ENCODE peak calls at places on chromosomes 5 and 9, in five cellular contexts. P is A549, X is GM12878, Z is tibial nerve, M is H1. O is an unnamed sample.

GRCh38 chr5:31987985-31988710 is 186.0 kb downstream of the GOLPH3 start:
- DNase-seq in Z (no peak), M (no peak), X (no peak), P (peak), O (no peak)

GRCh38 chr9:97703437-97704326 is 6.5 kb upstream of the XPA start:
- DNase-seq in X (peak), P (peak), Z (no peak), M (no peak), O (no peak)

GRCh38 chr5:124612023-124612422 is 134.4 kb downstream of the ZNF608 start:
- DNase-seq in X (no peak), M (no peak), P (no peak), Z (no peak), O (no peak)

GRCh38 chr9:107707915-107708441 is 218.4 kb upstream of the KLF4 start:
- DNase-seq in M (no peak), X (no peak), Z (no peak), P (peak), O (no peak)

GRCh38 chr5:131959906-131960305 is 14.4 kb upstream of the MEIKIN start:
- DNase-seq in X (no peak), M (no peak), P (no peak), Z (no peak), O (no peak)

GRCh38 chr9:101220341-101220740 is 164.5 kb downstream of the BAAT start:
- DNase-seq in M (no peak), P (no peak), Z (no peak), X (no peak), O (no peak)

GRCh38 chr5:157924931-157925729 is 66.2 kb upstream of the CLINT1 start:
- DNase-seq in P (peak), X (no peak), M (no peak), Z (no peak), O (peak)

GRCh38 chr9:121349009-121349408 is 21.0 kb downstream of the STOM start:
- DNase-seq in P (no peak), M (no peak), Z (no peak), X (no peak), O (no peak)

GRCh38 chr9:37309136-37309535 is 113.4 kb upstream of the GRHPR start:
- DNase-seq in Z (no peak), M (no peak), P (peak), X (no peak), O (peak)

GRCh38 chr9:98502311-98502975 is 206.3 kb downstream of the GABBR2 start:
- DNase-seq in M (peak), P (no peak), Z (no peak), X (no peak), O (no peak)

GRCh38 chr5:180173875-180174586 is 35.0 kb downstream of the RASGEF1C start:
- DNase-seq in P (peak), X (no peak), M (no peak), Z (no peak), O (no peak)

GRCh38 chr9:125579030-125579932 is 127.7 kb downstream of the MAPKAP1 start:
- DNase-seq in P (no peak), M (no peak), X (no peak), Z (no peak), O (no peak)
- TF ChIP-seq CTCF in P (no peak), M (no peak), X (no peak), Z (no peak), O (no peak)

GRCh38 chr9:35499701-35500030 is 9.8 kb downstream of the RUSC2 start:
- DNase-seq in X (no peak), M (no peak), P (no peak), Z (no peak), O (no peak)

GRCh38 chr9:35501941-35502340 is 12.0 kb downstream of the RUSC2 start:
- DNase-seq in Z (no peak), X (no peak), P (no peak), M (no peak), O (no peak)

GRCh38 chr9:35495984-35496383 is 6.1 kb downstream of the RUSC2 start:
- DNase-seq in X (no peak), Z (no peak), P (no peak), M (no peak), O (no peak)

GRCh38 chr9:35500130-35500748 is 10.3 kb downstream of the RUSC2 start:
- DNase-seq in X (no peak), P (peak), M (no peak), Z (no peak), O (no peak)

GRCh38 chr9:35499029-35499700 is 9.3 kb downstream of the RUSC2 start:
- DNase-seq in M (no peak), X (no peak), P (no peak), Z (no peak), O (no peak)
- H3K27ac ChIP-seq in M (no peak), X (no peak), P (no peak), Z (peak), O (peak)

GRCh38 chr9:20698799-20699198 is 14.7 kb downstream of the FOCAD start:
- DNase-seq in M (no peak), X (no peak), P (no peak), Z (no peak), O (no peak)

GRCh38 chr9:20697021-20697719 is 13.1 kb downstream of the FOCAD start:
- DNase-seq in M (no peak), P (no peak), Z (no peak), X (no peak), O (no peak)

GRCh38 chr9:20702565-20702964 is 18.5 kb downstream of the FOCAD start:
- DNase-seq in P (no peak), M (no peak), Z (no peak), X (no peak), O (no peak)

GRCh38 chr9:20703146-20703545 is 19.1 kb downstream of the FOCAD start:
- DNase-seq in P (no peak), X (no peak), M (no peak), Z (no peak), O (no peak)

DNA sequence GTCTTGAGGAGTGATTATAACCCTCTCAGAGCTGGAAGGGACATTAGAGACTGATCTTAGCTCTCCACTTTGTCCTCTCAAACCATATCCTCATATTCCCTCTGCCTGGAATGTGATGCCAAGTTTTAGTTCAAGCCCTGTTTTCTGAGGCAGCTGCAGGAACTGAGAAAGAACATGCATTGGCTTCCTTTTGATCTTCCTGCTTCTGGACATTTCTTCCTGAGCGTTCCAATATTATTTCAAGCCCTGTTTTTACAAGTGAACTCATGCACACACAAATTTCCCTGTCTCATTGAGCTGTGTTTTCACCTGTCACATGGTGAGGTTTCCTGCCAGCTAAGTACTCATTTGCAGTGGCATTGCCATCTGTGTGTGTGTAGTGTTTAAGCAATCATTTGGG is 17.0 kb downstream of the FOCAD start:
- DNase-seq in X (no peak), P (no peak), Z (no peak), M (no peak), O (no peak)
- TF ChIP-seq EP300 in X (no peak), P (no peak), Z (no peak), M (no peak), O (no peak)

DNA sequence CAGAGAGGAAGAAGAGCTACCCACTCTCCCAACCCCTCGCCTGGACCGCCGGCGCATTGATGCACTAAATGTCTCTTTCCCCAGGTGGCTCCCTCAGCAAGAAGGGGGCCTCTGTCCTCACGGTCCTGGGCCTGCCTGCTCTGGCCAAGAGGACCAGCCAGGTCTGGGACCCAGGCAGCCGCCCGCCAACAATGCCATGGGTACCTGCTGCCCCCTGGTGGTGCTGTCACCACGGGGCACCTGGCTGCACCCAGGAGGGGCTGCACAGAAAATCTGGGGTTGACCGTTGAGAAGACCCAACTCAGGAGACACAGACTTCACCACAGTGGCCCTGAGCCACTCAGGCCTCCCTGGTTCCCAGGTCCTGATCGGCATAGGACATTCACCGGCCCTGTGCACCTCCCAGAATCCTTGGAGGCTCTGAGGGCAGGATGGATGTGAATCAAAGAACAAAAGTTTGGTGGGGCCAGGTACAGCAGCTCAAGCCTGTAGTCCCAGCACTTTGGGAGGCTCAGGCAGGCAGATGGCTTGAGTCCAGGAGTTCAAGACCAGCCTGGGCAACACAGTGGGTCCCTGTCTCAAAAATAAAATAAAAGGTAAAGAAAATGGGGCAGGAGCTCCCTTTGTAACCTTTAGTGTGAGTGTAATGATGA is 2.4 kb upstream of the VAV2 start:
- DNase-seq in P (peak), M (peak), Z (peak), X (no peak), O (peak)
- TF ChIP-seq CTCF in P (peak), M (no peak), Z (peak), X (peak), O (peak)

DNA sequence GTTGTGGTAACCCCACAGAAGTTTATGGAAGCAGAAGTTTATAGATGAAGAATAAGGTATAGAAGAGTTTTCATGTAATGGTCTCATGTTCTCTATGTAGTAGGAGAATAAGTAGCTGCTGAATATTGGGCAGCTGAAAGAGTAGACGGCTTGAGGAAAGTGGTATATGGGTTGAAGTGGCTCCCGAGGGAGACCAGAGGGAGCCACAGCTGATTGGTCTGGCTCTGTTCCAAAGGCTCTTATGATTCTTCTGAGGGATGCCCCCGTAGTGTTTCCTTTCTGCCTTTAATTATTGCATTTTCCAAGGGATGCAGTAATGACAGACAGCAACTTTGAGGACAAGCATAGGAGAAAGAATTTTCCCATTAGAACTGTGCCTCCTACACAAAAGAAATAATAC is 30.1 kb upstream of the TENT2 start:
- DNase-seq in M (no peak), Z (no peak), X (no peak), P (no peak), O (no peak)
- H3K27ac ChIP-seq in M (no peak), Z (no peak), X (no peak), P (no peak), O (no peak)

GRCh38 chr5:52995914-52996313 is 6.8 kb downstream of the ITGA2 start:
- DNase-seq in Z (no peak), P (no peak), M (no peak), X (no peak), O (no peak)

GRCh38 chr5:52998552-52999313 is 9.6 kb downstream of the ITGA2 start:
- DNase-seq in M (no peak), Z (no peak), X (no peak), P (no peak), O (no peak)

GRCh38 chr5:52996966-52997365 is 7.8 kb downstream of the ITGA2 start:
- DNase-seq in X (no peak), P (no peak), M (no peak), Z (no peak), O (no peak)

GRCh38 chr5:52999357-52999949 is 10.3 kb downstream of the ITGA2 start:
- DNase-seq in Z (no peak), P (peak), X (no peak), M (no peak), O (no peak)

GRCh38 chr5:52997424-52997823 is 8.3 kb downstream of the ITGA2 start:
- DNase-seq in P (peak), X (no peak), Z (no peak), M (no peak), O (no peak)
- TF ChIP-seq EP300 in P (no peak), X (no peak), Z (peak), M (no peak), O (no peak)